ENCODE peak calls at places on chromosomes 13 and 19, in ten cellular contexts. J, K, Q, W, O, B, Z, S, T and M are unnamed samples.

GRCh38 chr13:76470991-76471390 is 415.2 kb downstream of the KCTD12 start:
- DNase-seq in J (no peak), T (no peak), Q (no peak), O (no peak), B (no peak), S (no peak), Z (no peak), W (no peak), K (no peak), M (no peak)

GRCh38 chr13:112868308-112868707 is 100.7 kb upstream of the MCF2L start:
- DNase-seq in K (no peak), T (no peak), S (no peak), O (no peak), Q (no peak), J (no peak), Z (no peak), B (no peak), W (no peak), M (no peak)

GRCh38 chr13:27308941-27309340 is 38.3 kb downstream of the RASL11A start:
- DNase-seq in J (no peak), Z (no peak), B (no peak), S (no peak), T (no peak), K (no peak), O (no peak), Q (no peak), W (no peak), M (no peak)

GRCh38 chr19:50300814-50301606 is 28.2 kb downstream of the KCNC3 start:
- DNase-seq in B (no peak), K (no peak), J (no peak), Z (no peak), S (no peak), W (peak; percentile 74), O (peak; percentile 39), T (no peak), Q (peak; percentile 35), M (no peak)

GRCh38 chr19:23817519-23817918 is 58.8 kb upstream of the ZNF681 start:
- DNase-seq in Z (no peak), Q (peak; percentile 51), S (no peak), B (no peak), T (peak; percentile 15), O (no peak), J (no peak), K (peak; percentile 1), W (peak; percentile 31), M (no peak)

GRCh38 chr13:90551253-90551652 is 796.2 kb upstream of the MIR17HG start:
- DNase-seq in J (no peak), Z (no peak), T (no peak), W (no peak), O (no peak), Q (no peak), S (no peak), K (no peak), B (no peak), M (no peak)

GRCh38 chr19:5093297-5093858 is 124.5 kb downstream of the KDM4B start:
- DNase-seq in O (no peak), S (no peak), W (no peak), B (no peak), Z (no peak), Q (no peak), T (peak; percentile 74), K (no peak), J (no peak), M (no peak)

GRCh38 chr19:55158423-55158822 is 891 bp upstream of the TNNI3 start:
- DNase-seq in O (no peak), J (no peak), S (no peak), K (no peak), B (no peak), Z (no peak), T (no peak), W (no peak), Q (no peak), M (no peak)

GRCh38 chr13:48184260-48184659 is 48.7 kb upstream of the ITM2B start:
- DNase-seq in W (no peak), O (no peak), B (no peak), T (no peak), Z (no peak), J (no peak), S (no peak), K (no peak), Q (peak; percentile 21), M (no peak)

GRCh38 chr19:13262450-13262849 is 112.2 kb downstream of the IER2 start:
- DNase-seq in S (no peak), T (peak; percentile 28), Z (no peak), J (no peak), K (peak; percentile 37), B (peak; percentile 54), O (no peak), Q (peak; percentile 70), W (peak; percentile 57), M (no peak)

GRCh38 chr19:46529622-46530451 is 34.2 kb upstream of the PNMA8B start:
- DNase-seq in K (peak; percentile 55), B (peak; percentile 61), J (peak; percentile 72), O (peak; percentile 36), Z (peak; percentile 60), Q (peak; percentile 75), S (peak; percentile 21), T (peak; percentile 20), W (peak; percentile 67), M (peak; percentile 60)

GRCh38 chr13:97627566-97627965 is 193.6 kb downstream of the RAP2A start:
- DNase-seq in B (no peak), Z (no peak), J (no peak), Q (no peak), K (no peak), W (peak; percentile 48), T (no peak), S (no peak), O (no peak), M (no peak)

GRCh38 chr19:18385675-18386542 is at the start of gene GDF15:
- DNase-seq in B (no peak), J (no peak), O (no peak), W (peak; percentile 80), K (no peak), Q (peak; percentile 16), T (no peak), Z (no peak), S (no peak), M (no peak)

GRCh38 chr13:68369739-68370138 is 1139.6 kb upstream of the PCDH9 start:
- DNase-seq in T (no peak), K (no peak), S (no peak), J (no peak), Q (no peak), W (no peak), O (no peak), Z (no peak), B (no peak), M (no peak)

GRCh38 chr13:60627071-60627686 is 230.2 kb downstream of the TDRD3 start:
- DNase-seq in W (peak; percentile 22), J (no peak), K (peak; percentile 11), T (peak; percentile 41), Z (no peak), Q (peak; percentile 11), B (peak; percentile 5), O (no peak), S (no peak), M (no peak)

GRCh38 chr13:29436291-29436690 is 159.2 kb downstream of the SLC7A1 start:
- DNase-seq in S (no peak), B (no peak), Q (no peak), Z (no peak), K (no peak), T (no peak), W (peak; percentile 73), O (no peak), J (no peak), M (no peak)

GRCh38 chr13:30618186-30618937 is 642 bp downstream of the USPL1 start:
- DNase-seq in S (peak; percentile 41), Z (no peak), B (no peak), O (no peak), W (no peak), K (peak; percentile 33), J (no peak), Q (peak; percentile 52), T (no peak), M (no peak)

GRCh38 chr13:81927347-81927746 is 1586.4 kb upstream of the SPRY2 start:
- DNase-seq in T (no peak), W (no peak), B (no peak), Z (no peak), Q (no peak), S (no peak), J (no peak), K (no peak), O (no peak), M (no peak)

GRCh38 chr19:36748431-36749275 is 24.0 kb downstream of the ZNF850 start:
- DNase-seq in Q (no peak), B (no peak), Z (no peak), J (no peak), S (no peak), K (no peak), W (no peak), T (no peak), O (no peak), M (no peak)

GRCh38 chr13:101728021-101728420 is 275.5 kb downstream of the ITGBL1 start:
- DNase-seq in S (no peak), K (no peak), Q (no peak), Z (no peak), B (no peak), O (no peak), J (no peak), W (no peak), T (no peak), M (no peak)

GRCh38 chr19:50808856-50809255 is 14.7 kb downstream of the KLK1 start:
- DNase-seq in Z (no peak), O (no peak), Q (no peak), S (no peak), B (no peak), J (no peak), T (no peak), W (no peak), K (no peak), M (no peak)

GRCh38 chr19:2127758-2128157 is 23.6 kb downstream of the AP3D1 start:
- DNase-seq in O (no peak), W (no peak), B (no peak), J (no peak), Z (no peak), T (no peak), S (no peak), K (no peak), Q (no peak), M (no peak)

GRCh38 chr13:51520524-51520923 is 63.7 kb upstream of the WDFY2 start:
- DNase-seq in Q (no peak), K (no peak), B (no peak), Z (no peak), S (peak; percentile 41), J (no peak), O (no peak), T (no peak), W (peak; percentile 79), M (no peak)

GRCh38 chr13:108306768-108307332 is 37.3 kb downstream of the TNFSF13B start:
- DNase-seq in Q (peak; percentile 47), T (no peak), O (no peak), S (no peak), K (peak; percentile 32), W (no peak), B (no peak), Z (no peak), J (no peak), M (no peak)

GRCh38 chr13:90797335-90797734 is 550.2 kb upstream of the MIR17HG start:
- DNase-seq in W (no peak), T (no peak), O (no peak), S (no peak), B (no peak), Z (no peak), Q (no peak), J (no peak), K (no peak), M (no peak)

GRCh38 chr13:99281811-99282263 is 23.7 kb upstream of the GPR18 start:
- DNase-seq in Z (no peak), T (no peak), W (no peak), S (no peak), B (no peak), O (no peak), Q (peak; percentile 82), K (no peak), J (no peak), M (peak; percentile 54)

GRCh38 chr13:39602277-39602613 is 748 bp downstream of the LHFPL6 start:
- DNase-seq in T (no peak), J (no peak), Z (no peak), O (no peak), W (no peak), B (no peak), Q (no peak), K (peak; percentile 28), S (no peak), M (no peak)

GRCh38 chr19:45668342-45668871 is 386 bp downstream of the GIPR start:
- DNase-seq in O (no peak), T (no peak), Z (no peak), S (no peak), Q (no peak), W (no peak), J (peak; percentile 25), B (no peak), K (no peak), M (no peak)